ENCODE peak calls at places on chromosomes 4 and X, in five cellular contexts. One of them, this sample, is unnamed.

GRCh38 chrX:77597090-77597489 is 149.9 kb downstream of the FGF16 start:
- DNase-seq in fibroblast of lung: peak
- DNase-seq in CD4-positive, CD25-positive, alpha-beta regulatory T cell: no peak
- DNase-seq in heart right ventricle: no peak
- DNase-seq in uterus: no peak
- DNase-seq in this sample: no peak

GRCh38 chrX:88560673-88561330 is 186.2 kb upstream of the CPXCR1 start:
- DNase-seq in fibroblast of lung: no peak
- DNase-seq in CD4-positive, CD25-positive, alpha-beta regulatory T cell: no peak
- DNase-seq in heart right ventricle: no peak
- DNase-seq in uterus: no peak
- DNase-seq in this sample: no peak

GRCh38 chr4:86974481-86975050 is 39.8 kb downstream of the AFF1 start:
- DNase-seq in fibroblast of lung: no peak
- DNase-seq in CD4-positive, CD25-positive, alpha-beta regulatory T cell: no peak
- DNase-seq in heart right ventricle: no peak
- DNase-seq in uterus: no peak
- DNase-seq in this sample: no peak

GRCh38 chr4:86653237-86653865 is 59.2 kb downstream of the PTPN13 start:
- DNase-seq in fibroblast of lung: no peak
- DNase-seq in CD4-positive, CD25-positive, alpha-beta regulatory T cell: no peak
- DNase-seq in heart right ventricle: no peak
- DNase-seq in uterus: no peak
- DNase-seq in this sample: no peak

GRCh38 chrX:39927380-39927779 is 170.4 kb downstream of the BCOR start:
- DNase-seq in fibroblast of lung: no peak
- DNase-seq in CD4-positive, CD25-positive, alpha-beta regulatory T cell: no peak
- DNase-seq in heart right ventricle: no peak
- DNase-seq in uterus: no peak
- DNase-seq in this sample: no peak

GRCh38 chr4:133062851-133063250 is 86.2 kb upstream of the PCDH10 start:
- DNase-seq in fibroblast of lung: peak
- DNase-seq in CD4-positive, CD25-positive, alpha-beta regulatory T cell: no peak
- DNase-seq in heart right ventricle: no peak
- DNase-seq in uterus: no peak
- DNase-seq in this sample: no peak

GRCh38 chr4:140242357-140243284 is 88.6 kb upstream of the MAML3 start:
- DNase-seq in fibroblast of lung: no peak
- DNase-seq in CD4-positive, CD25-positive, alpha-beta regulatory T cell: no peak
- DNase-seq in heart right ventricle: no peak
- DNase-seq in uterus: no peak
- DNase-seq in this sample: no peak

GRCh38 chr4:169660929-169661328 is 40.6 kb downstream of the CLCN3 start:
- DNase-seq in fibroblast of lung: no peak
- DNase-seq in CD4-positive, CD25-positive, alpha-beta regulatory T cell: no peak
- DNase-seq in heart right ventricle: no peak
- DNase-seq in uterus: no peak
- DNase-seq in this sample: no peak

GRCh38 chrX:41703574-41704029 is 14.8 kb downstream of the GPR34 start:
- DNase-seq in fibroblast of lung: no peak
- DNase-seq in CD4-positive, CD25-positive, alpha-beta regulatory T cell: no peak
- DNase-seq in heart right ventricle: no peak
- DNase-seq in uterus: no peak
- DNase-seq in this sample: no peak

GRCh38 chr4:1950369-1950768 is 58.4 kb downstream of the NELFA start:
- DNase-seq in fibroblast of lung: no peak
- DNase-seq in CD4-positive, CD25-positive, alpha-beta regulatory T cell: no peak
- DNase-seq in heart right ventricle: no peak
- DNase-seq in uterus: no peak
- DNase-seq in this sample: no peak

GRCh38 chrX:1612641-1613286 is 2.1 kb upstream of the ASMT start:
- DNase-seq in fibroblast of lung: no peak
- DNase-seq in CD4-positive, CD25-positive, alpha-beta regulatory T cell: no peak
- DNase-seq in heart right ventricle: no peak
- DNase-seq in uterus: no peak
- DNase-seq in this sample: no peak
- H3K4me3 ChIP-seq in fibroblast of lung: no peak
- H3K4me3 ChIP-seq in CD4-positive, CD25-positive, alpha-beta regulatory T cell: no peak
- H3K4me3 ChIP-seq in heart right ventricle: no peak
- H3K4me3 ChIP-seq in uterus: no peak
- H3K4me3 ChIP-seq in this sample: no peak

DNA sequence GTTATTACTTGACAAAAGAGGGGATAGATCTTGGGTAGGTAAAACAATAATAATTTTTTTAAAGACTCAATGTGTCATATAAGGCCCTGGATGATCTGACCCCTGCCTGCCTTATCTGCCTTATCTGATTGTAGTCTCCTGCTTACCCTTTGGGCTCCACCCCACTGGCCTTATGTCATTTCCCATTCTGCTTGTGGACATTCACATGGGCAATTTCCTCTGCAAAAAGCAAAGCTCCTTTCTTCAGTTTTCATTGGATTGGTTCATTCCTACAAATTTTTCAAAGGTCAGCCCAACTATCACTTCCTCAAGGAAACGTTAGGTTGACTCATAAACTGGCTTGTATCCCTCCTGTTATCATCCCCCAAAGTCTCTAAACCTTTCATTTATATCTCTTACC is 15.7 kb upstream of the TET2 start:
- DNase-seq in fibroblast of lung: no peak
- DNase-seq in CD4-positive, CD25-positive, alpha-beta regulatory T cell: no peak
- DNase-seq in heart right ventricle: no peak
- DNase-seq in uterus: no peak
- DNase-seq in this sample: no peak
- H3K27ac ChIP-seq in fibroblast of lung: no peak
- H3K27ac ChIP-seq in CD4-positive, CD25-positive, alpha-beta regulatory T cell: no peak
- H3K27ac ChIP-seq in heart right ventricle: no peak
- H3K27ac ChIP-seq in uterus: no peak
- H3K27ac ChIP-seq in this sample: no peak

GRCh38 chrX:153944800-153945150 is 332 bp upstream of the RENBP start:
- DNase-seq in fibroblast of lung: no peak
- DNase-seq in CD4-positive, CD25-positive, alpha-beta regulatory T cell: no peak
- DNase-seq in heart right ventricle: no peak
- DNase-seq in uterus: no peak
- DNase-seq in this sample: no peak

GRCh38 chrX:153946910-153947769 is 2.7 kb upstream of the RENBP start:
- DNase-seq in fibroblast of lung: peak
- DNase-seq in CD4-positive, CD25-positive, alpha-beta regulatory T cell: peak
- DNase-seq in heart right ventricle: peak
- DNase-seq in uterus: no peak
- DNase-seq in this sample: peak

GRCh38 chrX:153941331-153942252 is 2.9 kb downstream of the RENBP start:
- DNase-seq in fibroblast of lung: no peak
- DNase-seq in CD4-positive, CD25-positive, alpha-beta regulatory T cell: no peak
- DNase-seq in heart right ventricle: no peak
- DNase-seq in uterus: no peak
- DNase-seq in this sample: no peak

GRCh38 chrX:153945956-153946909 is 1.8 kb upstream of the RENBP start:
- DNase-seq in fibroblast of lung: no peak
- DNase-seq in CD4-positive, CD25-positive, alpha-beta regulatory T cell: no peak
- DNase-seq in heart right ventricle: no peak
- DNase-seq in uterus: no peak
- DNase-seq in this sample: no peak

DNA sequence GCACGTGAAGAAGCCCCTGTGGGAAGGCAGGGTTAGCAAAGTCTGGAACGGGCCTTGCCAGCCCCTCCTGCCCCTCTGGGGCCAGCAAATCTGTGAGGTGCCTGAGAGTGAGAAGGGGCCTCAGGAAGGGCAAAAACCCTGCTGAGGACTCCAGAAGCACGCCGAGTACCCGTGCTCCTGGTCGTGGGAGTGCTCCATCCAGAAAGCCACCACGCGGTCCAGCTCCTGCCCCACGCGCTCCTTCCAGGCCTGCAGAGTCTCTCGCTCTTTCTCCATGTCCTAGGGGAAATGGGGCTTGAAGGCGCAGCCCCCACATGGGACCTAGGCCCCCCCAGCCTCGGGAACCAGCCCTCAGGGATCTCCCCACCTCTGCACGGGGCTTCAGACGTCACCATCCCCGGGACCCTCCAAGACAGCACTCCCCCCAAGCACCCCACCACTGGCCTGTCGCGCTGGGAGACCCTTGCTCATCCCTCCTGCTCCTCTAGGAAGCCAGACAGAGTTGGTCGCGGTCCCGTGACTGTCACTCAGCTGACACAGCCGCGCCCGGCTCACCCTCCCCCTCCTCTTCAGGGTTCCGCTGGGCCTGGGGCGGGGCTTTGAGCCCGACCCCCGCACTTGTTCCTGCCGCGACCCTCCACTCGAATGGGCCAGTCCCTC is at the start of gene RENBP:
- DNase-seq in fibroblast of lung: no peak
- DNase-seq in CD4-positive, CD25-positive, alpha-beta regulatory T cell: peak
- DNase-seq in heart right ventricle: peak
- DNase-seq in uterus: no peak
- DNase-seq in this sample: no peak
- H3K4me3 ChIP-seq in fibroblast of lung: no peak
- H3K4me3 ChIP-seq in CD4-positive, CD25-positive, alpha-beta regulatory T cell: no peak
- H3K4me3 ChIP-seq in heart right ventricle: no peak
- H3K4me3 ChIP-seq in uterus: no peak
- H3K4me3 ChIP-seq in this sample: peak

GRCh38 chr4:13543648-13544555 is at the start of gene NKX3-2:
- DNase-seq in fibroblast of lung: peak
- DNase-seq in CD4-positive, CD25-positive, alpha-beta regulatory T cell: no peak
- DNase-seq in heart right ventricle: no peak
- DNase-seq in uterus: no peak
- DNase-seq in this sample: no peak

GRCh38 chr4:13542577-13543042 is 1.7 kb downstream of the NKX3-2 start:
- DNase-seq in fibroblast of lung: no peak
- DNase-seq in CD4-positive, CD25-positive, alpha-beta regulatory T cell: no peak
- DNase-seq in heart right ventricle: no peak
- DNase-seq in uterus: no peak
- DNase-seq in this sample: no peak

GRCh38 chr4:13541720-13542576 is 2.4 kb downstream of the NKX3-2 start:
- DNase-seq in fibroblast of lung: no peak
- DNase-seq in CD4-positive, CD25-positive, alpha-beta regulatory T cell: no peak
- DNase-seq in heart right ventricle: no peak
- DNase-seq in uterus: no peak
- DNase-seq in this sample: no peak

GRCh38 chr4:13544556-13545393 is 467 bp upstream of the NKX3-2 start:
- DNase-seq in fibroblast of lung: peak
- DNase-seq in CD4-positive, CD25-positive, alpha-beta regulatory T cell: no peak
- DNase-seq in heart right ventricle: peak
- DNase-seq in uterus: peak
- DNase-seq in this sample: no peak

GRCh38 chr4:13543091-13543581 is 1.2 kb downstream of the NKX3-2 start:
- DNase-seq in fibroblast of lung: no peak
- DNase-seq in CD4-positive, CD25-positive, alpha-beta regulatory T cell: no peak
- DNase-seq in heart right ventricle: no peak
- DNase-seq in uterus: no peak
- DNase-seq in this sample: no peak
- H3K27ac ChIP-seq in fibroblast of lung: no peak
- H3K27ac ChIP-seq in CD4-positive, CD25-positive, alpha-beta regulatory T cell: no peak
- H3K27ac ChIP-seq in heart right ventricle: no peak
- H3K27ac ChIP-seq in uterus: no peak
- H3K27ac ChIP-seq in this sample: no peak

DNA sequence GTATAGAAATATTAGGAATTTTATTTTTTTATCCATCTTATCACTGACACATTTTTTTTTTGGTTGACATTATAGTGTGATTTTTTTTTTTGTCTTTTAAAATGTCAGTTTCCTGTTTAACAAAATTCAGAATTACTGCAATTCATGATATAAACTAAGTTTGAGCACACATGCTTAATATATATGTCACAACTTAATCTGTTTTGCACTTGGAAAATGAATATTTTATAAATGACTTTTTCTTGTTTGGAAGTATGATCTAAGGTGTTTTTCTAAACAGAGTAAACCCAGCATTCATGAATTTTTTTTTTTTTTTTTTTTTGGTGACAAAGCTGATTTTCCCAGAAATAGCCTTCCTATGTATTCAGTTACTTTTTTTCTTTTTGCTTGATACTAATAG is 2.4 kb downstream of the SMARCA5 start:
- DNase-seq in fibroblast of lung: no peak
- DNase-seq in CD4-positive, CD25-positive, alpha-beta regulatory T cell: no peak
- DNase-seq in heart right ventricle: no peak
- DNase-seq in uterus: no peak
- DNase-seq in this sample: no peak
- H3K4me3 ChIP-seq in fibroblast of lung: peak
- H3K4me3 ChIP-seq in CD4-positive, CD25-positive, alpha-beta regulatory T cell: peak
- H3K4me3 ChIP-seq in heart right ventricle: no peak
- H3K4me3 ChIP-seq in uterus: no peak
- H3K4me3 ChIP-seq in this sample: peak

DNA sequence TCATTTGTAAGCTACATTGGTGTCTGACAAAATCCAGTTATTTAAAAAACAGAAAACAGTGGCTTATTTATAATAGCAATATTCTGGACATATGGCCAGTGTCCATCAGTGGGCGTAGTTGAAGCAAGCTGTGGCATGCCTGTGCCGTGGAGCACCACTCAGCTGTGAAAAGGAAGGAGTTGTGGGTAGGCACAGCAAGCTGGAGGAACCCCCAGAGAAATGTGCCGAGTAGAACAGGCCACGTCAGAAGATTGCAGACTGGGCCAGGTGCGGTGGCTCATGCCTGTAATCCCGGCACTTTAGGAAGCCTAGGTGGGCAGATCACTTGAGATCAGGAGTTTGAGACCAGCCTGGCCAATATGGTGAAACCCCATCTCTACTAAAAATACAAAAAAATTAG is 102.4 kb downstream of the GPR143 start:
- DNase-seq in fibroblast of lung: no peak
- DNase-seq in CD4-positive, CD25-positive, alpha-beta regulatory T cell: no peak
- DNase-seq in heart right ventricle: no peak
- DNase-seq in uterus: no peak
- DNase-seq in this sample: no peak
- H3K27ac ChIP-seq in fibroblast of lung: no peak
- H3K27ac ChIP-seq in CD4-positive, CD25-positive, alpha-beta regulatory T cell: no peak
- H3K27ac ChIP-seq in heart right ventricle: no peak
- H3K27ac ChIP-seq in uterus: no peak
- H3K27ac ChIP-seq in this sample: no peak

DNA sequence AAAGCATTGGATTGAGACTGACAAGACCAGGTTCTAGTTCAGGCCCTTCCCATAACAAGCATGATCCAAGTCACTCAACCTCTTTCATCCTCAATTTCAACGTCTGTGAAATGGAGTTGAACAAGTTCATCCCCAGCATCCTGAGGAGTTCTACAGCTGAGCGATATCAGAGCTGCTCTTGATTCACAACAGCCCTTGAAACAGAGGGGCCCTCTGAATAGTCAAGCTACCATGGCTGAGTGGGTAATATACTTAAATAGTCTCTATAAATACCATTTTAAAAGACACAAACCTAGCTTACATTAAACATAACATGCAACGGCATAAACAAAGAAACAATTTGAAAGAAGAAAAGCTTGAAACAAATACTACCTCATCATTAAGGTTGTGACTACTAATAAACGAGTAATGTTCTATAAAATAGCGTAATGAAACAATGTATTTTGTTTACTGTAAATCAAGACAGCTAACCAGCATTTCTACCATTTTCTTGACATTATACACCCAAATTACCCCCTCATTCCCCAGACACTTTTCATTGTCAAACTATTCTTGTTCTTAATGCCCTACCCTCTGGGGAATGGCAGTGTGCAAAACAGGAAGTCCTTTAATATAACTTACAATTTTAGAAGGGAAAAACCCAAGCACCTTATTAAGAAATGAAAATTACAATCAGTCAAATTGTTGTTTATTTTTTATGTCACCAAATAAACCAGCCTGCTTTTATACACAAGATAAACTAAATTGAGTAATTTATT is 202.3 kb downstream of the PARM1 start:
- DNase-seq in fibroblast of lung: no peak
- DNase-seq in CD4-positive, CD25-positive, alpha-beta regulatory T cell: no peak
- DNase-seq in heart right ventricle: no peak
- DNase-seq in uterus: no peak
- DNase-seq in this sample: no peak
- H3K4me3 ChIP-seq in fibroblast of lung: no peak
- H3K4me3 ChIP-seq in CD4-positive, CD25-positive, alpha-beta regulatory T cell: no peak
- H3K4me3 ChIP-seq in heart right ventricle: no peak
- H3K4me3 ChIP-seq in uterus: no peak
- H3K4me3 ChIP-seq in this sample: no peak

This sample was measured in dorsolateral prefrontal cortex.